ENCODE peak calls at places on chromosomes 6 and 20, in ten cellular contexts. W is AG10803, O is IMR-90, H is choroid plexus epithelial cell, Z is astrocyte of the spinal cord, J is lower leg skin, P is Panc1, S is dorsolateral prefrontal cortex, I is upper lobe of right lung, K is ovary. D is an unnamed sample.

GRCh38 chr6:89079611-89080213 is 839 bp upstream of the PNRC1 start:
- DNase-seq in W (peak; percentile 58), O (peak; percentile 74), H (peak; percentile 86), Z (peak; percentile 85), J (peak; percentile 88), P (peak; percentile 17), S (peak; percentile 59), I (no peak), K (peak; percentile 47), D (peak; percentile 29)

GRCh38 chr6:109768485-109768884 is 77.4 kb downstream of the FIG4 start:
- DNase-seq in W (peak; percentile 69), O (peak; percentile 66), H (no peak), Z (no peak), J (no peak), P (no peak), S (no peak), I (no peak), K (no peak), D (no peak)

GRCh38 chr20:10524643-10525042 is 89.5 kb downstream of the SLX4IP start:
- DNase-seq in W (no peak), O (no peak), H (peak; percentile 44), Z (peak; percentile 34), J (no peak), P (no peak), S (no peak), I (no peak), K (no peak), D (no peak)

GRCh38 chr6:128235556-128235955 is 284.8 kb downstream of the PTPRK start:
- DNase-seq in W (no peak), O (no peak), H (no peak), Z (no peak), J (no peak), P (peak; percentile 2), S (no peak), I (no peak), K (no peak), D (no peak)

GRCh38 chr20:63404129-63405085 is 43.3 kb upstream of the CHRNA4 start:
- DNase-seq in W (no peak), O (no peak), H (no peak), Z (no peak), J (no peak), P (no peak), S (no peak), I (no peak), K (no peak), D (no peak)

GRCh38 chr20:2946988-2947961 is 74.0 kb downstream of the PTPRA start:
- DNase-seq in W (peak; percentile 21), O (peak; percentile 75), H (peak; percentile 95), Z (peak; percentile 75), J (no peak), P (no peak), S (no peak), I (no peak), K (no peak), D (peak; percentile 48)

GRCh38 chr20:1908191-1908590 is 13.0 kb downstream of the SIRPA start:
- DNase-seq in W (no peak), O (no peak), H (no peak), Z (no peak), J (no peak), P (no peak), S (no peak), I (no peak), K (no peak), D (no peak)

GRCh38 chr6:16764188-16764950 is 3.1 kb upstream of the ATXN1 start:
- DNase-seq in W (peak; percentile 70), O (peak; percentile 76), H (peak; percentile 83), Z (peak; percentile 78), J (no peak), P (no peak), S (no peak), I (no peak), K (no peak), D (no peak)

GRCh38 chr20:57389695-57390603 is 1.2 kb upstream of the RBM38 start:
- DNase-seq in W (no peak), O (no peak), H (peak; percentile 36), Z (no peak), J (no peak), P (no peak), S (no peak), I (peak; percentile 68), K (peak; percentile 73), D (no peak)

GRCh38 chr6:146289816-146290588 is 253.6 kb upstream of the RAB32 start:
- DNase-seq in W (peak; percentile 71), O (peak; percentile 52), H (peak; percentile 93), Z (peak; percentile 81), J (no peak), P (no peak), S (no peak), I (no peak), K (no peak), D (peak; percentile 66)

GRCh38 chr6:51314965-51315364 is 496.3 kb downstream of the TFAP2B start:
- DNase-seq in W (no peak), O (no peak), H (no peak), Z (no peak), J (no peak), P (no peak), S (no peak), I (no peak), K (no peak), D (no peak)

DNA sequence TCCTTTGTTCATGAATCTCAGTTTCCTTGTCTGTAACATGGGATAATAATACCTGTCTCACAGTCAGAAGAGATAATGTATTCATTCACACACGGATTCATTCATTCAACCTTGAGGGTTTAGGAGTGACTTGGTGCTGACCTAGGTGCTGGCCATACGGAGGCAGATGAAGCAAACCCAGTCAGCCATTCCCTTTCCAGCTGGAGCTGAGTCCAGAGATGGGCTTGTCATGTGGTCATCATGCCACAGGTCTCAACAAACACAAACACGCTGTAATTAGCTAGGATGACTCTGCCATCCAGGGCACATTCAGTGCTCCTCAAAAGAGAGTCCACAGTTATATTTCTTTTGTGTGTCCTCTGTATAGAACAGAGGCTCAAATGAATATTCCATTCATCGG is 19.5 kb upstream of the PRELID3B start:
- DNase-seq in W (no peak), O (no peak), H (no peak), Z (no peak), J (no peak), P (no peak), S (no peak), I (no peak), K (no peak), D (no peak)
- TF ChIP-seq CTCF in W (no peak), O (no peak), H (no peak), Z (no peak), J (no peak), P (no peak), S (no peak), I (no peak), K (no peak), D (no peak)

DNA sequence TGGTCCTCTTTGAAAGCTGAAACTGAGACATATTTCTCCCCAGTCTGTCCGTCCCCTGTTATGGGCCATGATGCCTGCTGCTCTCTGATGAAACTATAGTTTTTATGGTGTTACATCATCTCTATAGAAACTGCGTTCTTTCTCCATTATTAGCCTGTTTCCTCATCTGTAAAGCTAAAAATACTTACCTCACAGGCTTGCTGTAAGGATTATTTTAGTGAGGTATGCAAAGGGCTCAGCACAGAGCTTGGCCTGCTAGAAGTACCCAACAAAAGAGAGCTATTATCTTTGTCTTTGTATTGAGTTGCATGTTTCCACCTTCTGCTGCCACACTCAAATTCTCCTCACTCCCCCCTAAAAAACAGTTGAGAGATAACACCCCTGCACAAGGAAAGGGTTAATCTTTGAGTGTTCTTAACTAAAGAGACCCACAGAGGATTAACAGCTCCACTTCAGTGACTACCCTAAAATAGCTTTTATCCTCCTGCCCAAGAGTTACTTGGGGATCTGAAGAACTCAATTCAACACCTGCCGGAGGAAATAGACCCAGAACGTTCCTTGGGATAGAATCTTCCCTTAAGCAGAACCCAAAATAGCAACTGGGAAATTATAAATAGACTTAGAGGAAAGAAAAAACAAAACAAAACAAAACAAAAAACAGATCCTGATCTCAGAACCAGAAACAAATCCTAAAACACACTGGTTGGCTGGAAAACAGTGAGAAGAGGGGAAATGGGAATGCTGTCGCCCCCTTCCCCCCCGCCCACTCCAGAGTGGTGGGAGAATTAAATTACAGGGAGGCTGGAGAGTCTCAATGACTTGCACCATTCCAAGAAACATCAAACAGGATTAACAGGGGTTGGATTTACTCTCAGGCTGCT is 1.8 kb downstream of the PLAGL2 start:
- DNase-seq in W (peak; percentile 40), O (peak; percentile 41), H (peak; percentile 48), Z (no peak), J (no peak), P (no peak), S (no peak), I (no peak), K (no peak), D (no peak)
- H3K4me3 ChIP-seq in W (peak overlapping the region; percentile 11), O (no peak overlapping the region), H (no peak overlapping the region), Z (no peak overlapping the region), J (no peak overlapping the region), P (peak overlapping the region; percentile 66), S (peak overlapping the region; percentile 98), I (peak overlapping the region; percentile 99), K (peak overlapping the region; percentile 91), D (no peak overlapping the region)

GRCh38 chr6:34301408-34301807 is 52.6 kb upstream of the SMIM29 start:
- DNase-seq in W (peak; percentile 40), O (peak; percentile 94), H (peak; percentile 94), Z (peak; percentile 79), J (no peak), P (no peak), S (no peak), I (no peak), K (peak; percentile 49), D (no peak)

GRCh38 chr6:34300332-34300751 is 51.5 kb upstream of the SMIM29 start:
- DNase-seq in W (no peak), O (no peak), H (no peak), Z (no peak), J (no peak), P (no peak), S (no peak), I (no peak), K (no peak), D (no peak)

GRCh38 chr6:34305497-34305896 is 56.7 kb upstream of the SMIM29 start:
- DNase-seq in W (no peak), O (no peak), H (no peak), Z (no peak), J (no peak), P (no peak), S (no peak), I (no peak), K (no peak), D (no peak)

GRCh38 chr6:34304164-34304563 is 55.4 kb upstream of the SMIM29 start:
- DNase-seq in W (no peak), O (no peak), H (no peak), Z (no peak), J (no peak), P (no peak), S (no peak), I (no peak), K (no peak), D (no peak)

GRCh38 chr6:34302929-34303328 is 54.1 kb upstream of the SMIM29 start:
- DNase-seq in W (no peak), O (no peak), H (no peak), Z (no peak), J (no peak), P (no peak), S (no peak), I (no peak), K (no peak), D (no peak)
- TF ChIP-seq CTCF in W (no peak), O (no peak), H (no peak), Z (no peak), J (no peak), P (no peak), S (no peak), I (no peak), K (no peak), D (no peak)

DNA sequence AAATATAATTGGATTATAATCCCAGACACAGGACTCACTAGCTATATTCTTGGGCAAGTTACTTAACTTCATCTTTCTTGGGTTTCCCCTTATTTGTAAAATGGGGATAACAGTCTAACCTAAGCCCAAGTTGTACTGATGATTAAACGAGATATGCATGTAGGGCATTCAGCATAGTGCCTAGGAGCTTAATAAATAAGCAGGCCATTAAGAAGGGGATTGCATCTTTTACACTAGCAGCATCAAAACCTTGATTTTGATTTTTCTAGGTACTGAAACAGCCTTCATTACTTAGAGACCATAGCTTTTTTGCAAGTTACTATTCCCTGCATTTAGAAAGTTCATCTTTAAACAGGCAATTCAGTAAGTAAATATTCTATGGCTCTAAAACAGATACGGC is 2.2 kb upstream of the QKI start:
- DNase-seq in W (no peak), O (no peak), H (no peak), Z (no peak), J (no peak), P (no peak), S (no peak), I (no peak), K (no peak), D (no peak)
- H3K4me3 ChIP-seq in W (peak overlapping the region; percentile 73), O (peak overlapping the region; percentile 100), H (peak overlapping the region; percentile 83), Z (peak overlapping the region; percentile 66), J (no peak overlapping the region), P (peak overlapping the region; percentile 95), S (peak overlapping the region; percentile 78), I (peak overlapping the region; percentile 72), K (peak overlapping the region; percentile 69), D (no peak overlapping the region)

D was measured in AG09309.